ENCODE peak calls at places on chromosomes 6 and 20, in four cellular contexts. One of them, this sample, is unnamed.

GRCh38 chr6:20427856-20428255 is 26.2 kb downstream of the E2F3 start:
- DNase-seq in SJCRH30: no peak
- DNase-seq in upper lobe of right lung: no peak
- DNase-seq in AG04450: no peak
- DNase-seq in this sample: no peak

GRCh38 chr6:81265106-81265505 is 487.4 kb downstream of the TENT5A start:
- DNase-seq in upper lobe of right lung: no peak
- DNase-seq in AG04450: peak; percentile 7
- DNase-seq in SJCRH30: no peak
- DNase-seq in this sample: peak; percentile 60

GRCh38 chr6:146189131-146189530 is 160.3 kb downstream of the GRM1 start:
- DNase-seq in AG04450: no peak
- DNase-seq in SJCRH30: no peak
- DNase-seq in upper lobe of right lung: no peak
- DNase-seq in this sample: no peak

GRCh38 chr20:61982240-61982950 is 83.3 kb downstream of the TAF4 start:
- DNase-seq in SJCRH30: no peak
- DNase-seq in upper lobe of right lung: no peak
- DNase-seq in AG04450: no peak
- DNase-seq in this sample: no peak

GRCh38 chr6:43355862-43356590 is 13.4 kb downstream of the ZNF318 start:
- DNase-seq in upper lobe of right lung: no peak
- DNase-seq in AG04450: no peak
- DNase-seq in SJCRH30: no peak
- DNase-seq in this sample: no peak

GRCh38 chr20:45629496-45630100 is at the start of gene WFDC10A:
- DNase-seq in upper lobe of right lung: no peak
- DNase-seq in AG04450: no peak
- DNase-seq in SJCRH30: peak; percentile 46
- DNase-seq in this sample: peak; percentile 66

GRCh38 chr20:62792940-62793756 is 3.1 kb upstream of the MRGBP start:
- DNase-seq in SJCRH30: no peak
- DNase-seq in upper lobe of right lung: no peak
- DNase-seq in AG04450: no peak
- DNase-seq in this sample: no peak

GRCh38 chr6:147281895-147282565 is 77.8 kb downstream of the STXBP5 start:
- DNase-seq in SJCRH30: no peak
- DNase-seq in upper lobe of right lung: no peak
- DNase-seq in AG04450: no peak
- DNase-seq in this sample: no peak

GRCh38 chr6:125906158-125906998 is 50.2 kb upstream of the HINT3 start:
- DNase-seq in SJCRH30: peak; percentile 27
- DNase-seq in AG04450: no peak
- DNase-seq in upper lobe of right lung: peak; percentile 64
- DNase-seq in this sample: no peak

GRCh38 chr20:10414982-10415650 is 18.9 kb downstream of the MKKS start:
- DNase-seq in upper lobe of right lung: no peak
- DNase-seq in SJCRH30: no peak
- DNase-seq in AG04450: no peak
- DNase-seq in this sample: no peak

GRCh38 chr6:166344240-166344639 is 1.9 kb upstream of the SFT2D1 start:
- DNase-seq in upper lobe of right lung: no peak
- DNase-seq in SJCRH30: no peak
- DNase-seq in AG04450: no peak
- DNase-seq in this sample: no peak

GRCh38 chr6:132236744-132237143 is 164.5 kb downstream of the MOXD1 start:
- DNase-seq in upper lobe of right lung: no peak
- DNase-seq in SJCRH30: no peak
- DNase-seq in AG04450: no peak
- DNase-seq in this sample: no peak

GRCh38 chr20:12113468-12114371 is 196.0 kb downstream of the BTBD3 start:
- DNase-seq in SJCRH30: no peak
- DNase-seq in upper lobe of right lung: no peak
- DNase-seq in AG04450: no peak
- DNase-seq in this sample: no peak

GRCh38 chr6:166957805-166958076 is 1.4 kb upstream of the RNASET2 start:
- DNase-seq in upper lobe of right lung: no peak
- DNase-seq in AG04450: no peak
- DNase-seq in SJCRH30: no peak
- DNase-seq in this sample: no peak

GRCh38 chr6:38697846-38698245 is 5.1 kb downstream of the GLO1 start:
- DNase-seq in SJCRH30: no peak
- DNase-seq in AG04450: no peak
- DNase-seq in upper lobe of right lung: no peak
- DNase-seq in this sample: no peak

GRCh38 chr20:54291339-54292060 is 83.6 kb downstream of the PFDN4 start:
- DNase-seq in AG04450: no peak
- DNase-seq in SJCRH30: no peak
- DNase-seq in upper lobe of right lung: no peak
- DNase-seq in this sample: no peak

GRCh38 chr6:141483561-141484061 is 649.1 kb upstream of the GJE1 start:
- DNase-seq in upper lobe of right lung: no peak
- DNase-seq in SJCRH30: no peak
- DNase-seq in AG04450: peak; percentile 50
- DNase-seq in this sample: no peak

GRCh38 chr6:149332602-149333311 is 15.2 kb downstream of the TAB2 start:
- DNase-seq in upper lobe of right lung: no peak
- DNase-seq in AG04450: no peak
- DNase-seq in SJCRH30: no peak
- DNase-seq in this sample: no peak

GRCh38 chr6:12543953-12544352 is 172.6 kb upstream of the PHACTR1 start:
- DNase-seq in upper lobe of right lung: no peak
- DNase-seq in SJCRH30: no peak
- DNase-seq in AG04450: no peak
- DNase-seq in this sample: no peak

GRCh38 chr6:10534418-10534760 is 13.2 kb downstream of the GCNT2 start:
- DNase-seq in SJCRH30: no peak
- DNase-seq in AG04450: no peak
- DNase-seq in upper lobe of right lung: no peak
- DNase-seq in this sample: no peak

GRCh38 chr6:56688521-56688920 is 45.8 kb upstream of the DST start:
- DNase-seq in SJCRH30: no peak
- DNase-seq in upper lobe of right lung: no peak
- DNase-seq in AG04450: no peak
- DNase-seq in this sample: no peak

GRCh38 chr6:116877743-116878142 is 701 bp downstream of the RFX6 start:
- DNase-seq in SJCRH30: no peak
- DNase-seq in AG04450: no peak
- DNase-seq in upper lobe of right lung: no peak
- DNase-seq in this sample: no peak

GRCh38 chr20:49859807-49860206 is 47.2 kb downstream of the SLC9A8 start:
- DNase-seq in AG04450: no peak
- DNase-seq in SJCRH30: no peak
- DNase-seq in upper lobe of right lung: no peak
- DNase-seq in this sample: no peak

GRCh38 chr6:93418113-93418447 is 1.3 kb downstream of the EPHA7 start:
- DNase-seq in SJCRH30: peak; percentile 25
- DNase-seq in upper lobe of right lung: no peak
- DNase-seq in AG04450: no peak
- DNase-seq in this sample: no peak

GRCh38 chr6:70717038-70717801 is 49.5 kb downstream of the SMAP1 start:
- DNase-seq in AG04450: no peak
- DNase-seq in SJCRH30: no peak
- DNase-seq in upper lobe of right lung: no peak
- DNase-seq in this sample: no peak
- H3K9me3 ChIP-seq in AG04450: peaks cover 3% of the 10 kb centered on the region
- H3K9me3 ChIP-seq in SJCRH30: peaks cover 5% of the 10 kb centered on the region
- H3K9me3 ChIP-seq in upper lobe of right lung: peaks cover 8% of the 10 kb centered on the region
- H3K9me3 ChIP-seq in this sample: peaks cover 19% of the 10 kb centered on the region

GRCh38 chr6:107448776-107449175 is 10.6 kb downstream of the PDSS2 start:
- DNase-seq in AG04450: no peak
- DNase-seq in SJCRH30: peak; percentile 19
- DNase-seq in upper lobe of right lung: no peak
- DNase-seq in this sample: no peak
- H3K9me3 ChIP-seq in AG04450: peaks cover 15% of the 10 kb centered on the region
- H3K9me3 ChIP-seq in SJCRH30: peaks cover 12% of the 10 kb centered on the region
- H3K9me3 ChIP-seq in upper lobe of right lung: peaks cover 11% of the 10 kb centered on the region
- H3K9me3 ChIP-seq in this sample: no peaks in the 10 kb centered on the region

DNA sequence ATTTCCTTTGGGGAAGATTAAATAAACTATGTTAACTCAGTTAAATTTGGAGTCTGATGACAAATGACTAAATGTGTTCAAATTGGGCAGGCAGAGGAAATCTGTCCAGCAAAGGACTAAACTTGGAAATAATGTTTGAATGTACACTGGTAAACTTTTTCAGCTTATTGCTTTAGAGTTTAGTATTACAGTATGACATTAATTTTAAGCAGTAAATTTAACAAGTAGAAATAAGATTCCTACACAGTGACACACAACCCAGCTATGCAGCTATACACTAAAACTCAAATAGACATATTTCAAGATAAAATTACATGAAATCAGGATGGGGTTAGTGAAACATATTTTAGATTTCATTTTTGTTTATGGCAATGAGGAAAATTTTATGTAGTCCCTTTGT is 42.6 kb upstream of the HDGFL1 start:
- DNase-seq in upper lobe of right lung: no peak
- DNase-seq in AG04450: no peak
- DNase-seq in SJCRH30: no peak
- DNase-seq in this sample: no peak
- H3K9me3 ChIP-seq in upper lobe of right lung: no peaks in the 10 kb centered on the region
- H3K9me3 ChIP-seq in AG04450: no peaks in the 10 kb centered on the region
- H3K9me3 ChIP-seq in SJCRH30: no peaks in the 10 kb centered on the region
- H3K9me3 ChIP-seq in this sample: no peaks in the 10 kb centered on the region

DNA sequence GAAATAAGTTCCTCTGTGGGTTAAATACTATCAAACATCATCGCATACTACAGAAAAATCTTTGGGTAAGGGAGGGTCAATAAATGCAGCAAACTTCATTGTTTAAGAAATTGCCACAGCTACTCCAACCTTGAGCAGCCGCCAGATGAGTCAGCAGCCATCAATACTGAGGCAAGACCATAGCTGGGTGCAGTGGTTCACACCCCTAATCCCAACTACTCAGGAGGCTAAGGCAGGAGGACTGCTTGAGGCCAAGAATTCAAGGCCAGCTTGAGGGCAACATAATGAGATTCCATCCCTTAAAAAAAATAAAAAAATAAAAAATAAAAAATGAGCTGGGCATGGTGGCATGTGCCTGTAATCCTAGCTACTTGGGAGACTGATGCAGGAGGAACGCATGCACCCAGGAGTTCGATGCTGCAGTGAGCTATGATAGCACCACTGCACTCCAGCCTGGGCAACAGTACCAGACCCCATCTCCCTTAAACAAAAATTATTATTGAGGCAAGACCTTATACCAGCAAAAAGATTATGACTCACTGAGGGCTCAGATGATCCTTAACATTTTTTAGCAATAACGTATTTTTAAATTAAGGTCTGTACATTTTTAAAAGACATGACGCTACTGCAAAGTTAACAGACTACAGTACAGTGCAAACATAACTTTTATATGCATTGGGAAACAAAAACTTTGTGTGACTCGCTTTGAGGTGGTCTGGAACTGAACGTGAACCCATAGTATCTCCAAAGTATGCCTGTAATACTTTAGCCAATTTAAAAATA is 8.8 kb downstream of the SRPK1 start:
- DNase-seq in SJCRH30: no peak
- DNase-seq in upper lobe of right lung: no peak
- DNase-seq in AG04450: no peak
- DNase-seq in this sample: no peak
- H3K9me3 ChIP-seq in SJCRH30: peaks cover 4% of the 10 kb centered on the region
- H3K9me3 ChIP-seq in upper lobe of right lung: no peaks in the 10 kb centered on the region
- H3K9me3 ChIP-seq in AG04450: peaks cover 18% of the 10 kb centered on the region
- H3K9me3 ChIP-seq in this sample: peaks cover 3% of the 10 kb centered on the region

GRCh38 chr20:22680031-22680740 is 95.8 kb upstream of the FOXA2 start:
- DNase-seq in AG04450: no peak
- DNase-seq in SJCRH30: no peak
- DNase-seq in upper lobe of right lung: no peak
- DNase-seq in this sample: peak; percentile 9
- H3K9me3 ChIP-seq in AG04450: peaks cover 3% of the 10 kb centered on the region
- H3K9me3 ChIP-seq in SJCRH30: peaks cover 7% of the 10 kb centered on the region
- H3K9me3 ChIP-seq in upper lobe of right lung: no peaks in the 10 kb centered on the region
- H3K9me3 ChIP-seq in this sample: peaks cover 6% of the 10 kb centered on the region

This sample was measured in right atrium auricular region.